ENCODE peak calls at places on chromosomes 3 and 15, in ten cellular contexts. B is gastrocnemius medialis, K is GM23248, U is fibroblast of lung, Z is hepatocyte, T is endothelial cell of umbilical vein, S is A549, D is RWPE2, C is vagina, O is cardiac muscle cell. V is an unnamed sample. For H3K4me1, the result is how much of the 10 kb centered on the place peaks cover.

GRCh38 chr3:71310595-71311319 is 272.8 kb downstream of the FOXP1 start:
- DNase-seq in D (no peak), U (peak), S (no peak), K (peak), Z (no peak), B (no peak), O (peak), C (no peak), T (no peak), V (peak)

GRCh38 chr15:67721996-67722395 is 103.3 kb upstream of the SKOR1 start:
- DNase-seq in T (no peak), U (no peak), B (no peak), K (no peak), Z (no peak), D (no peak), O (no peak), S (no peak), C (no peak), V (no peak)

GRCh38 chr15:96365781-96366525 is 35.5 kb downstream of the NR2F2 start:
- DNase-seq in U (no peak), B (no peak), T (no peak), K (no peak), D (no peak), Z (no peak), O (no peak), C (no peak), S (no peak), V (no peak)

GRCh38 chr15:31336943-31337295 is 10.3 kb downstream of the KLF13 start:
- DNase-seq in T (no peak), U (no peak), O (no peak), B (no peak), S (no peak), C (no peak), D (no peak), K (no peak), Z (no peak), V (no peak)

GRCh38 chr15:99416191-99417188 is 149.3 kb upstream of the MEF2A start:
- DNase-seq in K (no peak), T (no peak), U (no peak), B (no peak), D (peak), C (no peak), O (no peak), S (no peak), Z (no peak), V (no peak)

GRCh38 chr3:127092368-127092767 is 100.6 kb upstream of the PRR23E start:
- DNase-seq in C (no peak), D (no peak), T (no peak), B (no peak), U (no peak), K (no peak), S (no peak), Z (no peak), O (no peak), V (no peak)

GRCh38 chr3:67601385-67601784 is 53.0 kb downstream of the SUCLG2 start:
- DNase-seq in U (no peak), Z (no peak), B (no peak), T (no peak), K (no peak), O (no peak), C (no peak), S (no peak), D (no peak), V (no peak)

GRCh38 chr15:40999190-40999589 is 45.9 kb downstream of the CHAC1 start:
- DNase-seq in Z (no peak), B (no peak), K (peak), O (no peak), D (no peak), C (no peak), U (peak), T (no peak), S (peak), V (no peak)

GRCh38 chr3:69231929-69232437 is 109.6 kb upstream of the LMOD3 start:
- DNase-seq in S (no peak), Z (peak), O (peak), T (no peak), D (peak), K (no peak), U (peak), C (no peak), B (no peak), V (no peak)

GRCh38 chr3:139521811-139522210 is 17.7 kb downstream of the RBP1 start:
- DNase-seq in U (no peak), S (no peak), B (no peak), O (no peak), K (no peak), C (peak), Z (no peak), T (no peak), D (no peak), V (no peak)

GRCh38 chr15:85771781-85772445 is 22.8 kb downstream of the KLHL25 start:
- DNase-seq in S (no peak), O (peak), Z (no peak), U (peak), B (peak), C (peak), K (peak), T (peak), D (no peak), V (peak)

GRCh38 chr3:105343991-105344390 is 22.7 kb upstream of the ALCAM start:
- DNase-seq in T (no peak), B (no peak), S (no peak), U (no peak), Z (no peak), O (peak), K (no peak), D (no peak), C (no peak), V (no peak)

GRCh38 chr3:111715911-111716523 is 120.9 kb upstream of the ZBED2 start:
- DNase-seq in S (peak), D (no peak), T (peak), B (no peak), O (peak), K (peak), Z (peak), U (peak), C (no peak), V (peak)

GRCh38 chr15:25795712-25796111 is 67.4 kb downstream of the ATP10A start:
- DNase-seq in S (no peak), B (no peak), C (peak), O (no peak), T (no peak), Z (no peak), D (no peak), K (no peak), U (no peak), V (no peak)

GRCh38 chr3:129686941-129687340 is 80.5 kb upstream of the PLXND1 start:
- DNase-seq in O (no peak), B (no peak), S (no peak), Z (peak), C (no peak), D (no peak), T (peak), K (no peak), U (no peak), V (no peak)

GRCh38 chr3:184341925-184342324 is 4.5 kb downstream of the FAM131A start:
- DNase-seq in D (no peak), O (no peak), Z (no peak), T (no peak), U (no peak), B (no peak), C (no peak), S (no peak), K (no peak), V (peak)

GRCh38 chr3:40990062-40990456 is 209.2 kb upstream of the CTNNB1 start:
- DNase-seq in U (no peak), C (no peak), T (no peak), Z (no peak), D (no peak), B (no peak), S (no peak), K (no peak), O (no peak), V (no peak)

GRCh38 chr15:46703871-46704637 is 1013.3 kb upstream of the SEMA6D start:
- DNase-seq in Z (peak), S (no peak), T (no peak), D (no peak), U (no peak), O (no peak), K (no peak), C (no peak), B (no peak), V (no peak)

GRCh38 chr3:139830817-139831216 is 104.2 kb upstream of the CLSTN2 start:
- DNase-seq in C (no peak), S (no peak), T (no peak), U (peak), O (no peak), K (no peak), D (no peak), Z (no peak), B (peak), V (no peak)

GRCh38 chr3:36924748-36925521 is 19.9 kb downstream of the TRANK1 start:
- DNase-seq in D (no peak), O (no peak), B (no peak), Z (no peak), K (no peak), U (no peak), S (no peak), T (no peak), C (peak), V (no peak)

GRCh38 chr15:31499953-31500808 is 173.5 kb downstream of the KLF13 start:
- DNase-seq in C (peak), U (no peak), K (no peak), T (no peak), S (no peak), B (no peak), O (no peak), Z (no peak), D (no peak), V (no peak)

GRCh38 chr3:73709712-73710111 is 85.0 kb upstream of the PDZRN3 start:
- DNase-seq in T (no peak), C (no peak), S (no peak), K (no peak), B (no peak), Z (no peak), D (no peak), O (peak), U (no peak), V (no peak)

GRCh38 chr15:64809649-64810498 is 15.6 kb downstream of the PIF1 start:
- DNase-seq in U (peak), T (peak), Z (peak), O (peak), D (peak), C (no peak), K (peak), B (peak), S (peak), V (peak)

GRCh38 chr3:60365360-60365759 is 885.9 kb downstream of the FHIT start:
- DNase-seq in K (peak), C (no peak), T (peak), S (no peak), D (no peak), U (peak), B (no peak), Z (no peak), O (peak), V (no peak)

GRCh38 chr3:197749601-197750395 is at the start of gene FYTTD1:
- DNase-seq in K (peak), C (peak), U (peak), B (peak), T (peak), S (peak), O (peak), D (peak), Z (peak), V (peak)

GRCh38 chr3:42043116-42043796 is 47.9 kb upstream of the TRAK1 start:
- DNase-seq in Z (peak), K (peak), S (no peak), D (no peak), B (no peak), C (no peak), T (peak), U (peak), O (peak), V (no peak)

GRCh38 chr3:88002448-88002847 is 56.4 kb downstream of the CGGBP1 start:
- DNase-seq in K (no peak), U (no peak), O (no peak), Z (no peak), T (no peak), C (no peak), B (no peak), S (no peak), D (no peak), V (no peak)

GRCh38 chr15:78875107-78875914 is 2.6 kb downstream of the MORF4L1 start:
- DNase-seq in K (peak), C (no peak), T (no peak), Z (no peak), O (no peak), B (no peak), D (no peak), U (no peak), S (no peak), V (no peak)

GRCh38 chr3:183800221-183800863 is 25.0 kb downstream of the MAP6D1 start:
- DNase-seq in K (no peak), U (no peak), T (no peak), C (no peak), D (no peak), O (no peak), Z (no peak), S (no peak), B (no peak), V (no peak)

GRCh38 chr3:161800985-161801559 is 304.5 kb downstream of the OTOL1 start:
- DNase-seq in O (no peak), B (no peak), D (no peak), S (no peak), Z (no peak), U (no peak), T (no peak), K (no peak), C (no peak), V (no peak)

GRCh38 chr3:105399611-105400010 is 32.9 kb downstream of the ALCAM start:
- DNase-seq in Z (no peak), K (no peak), D (no peak), C (no peak), U (no peak), O (no peak), T (no peak), S (no peak), B (no peak), V (no peak)

GRCh38 chr3:23981136-23981535 is 36.0 kb downstream of the NR1D2 start:
- DNase-seq in S (no peak), O (no peak), U (no peak), T (no peak), D (no peak), Z (no peak), C (no peak), B (peak), K (no peak), V (no peak)

GRCh38 chr3:106018111-106018510 is 149.3 kb upstream of the CBLB start:
- DNase-seq in D (no peak), T (no peak), U (peak), C (no peak), K (no peak), Z (no peak), O (no peak), B (no peak), S (no peak), V (no peak)

GRCh38 chr3:174068035-174068434 is 670.5 kb downstream of the NLGN1 start:
- DNase-seq in C (no peak), T (no peak), S (no peak), O (no peak), U (no peak), K (no peak), D (no peak), Z (no peak), B (no peak), V (no peak)

DNA sequence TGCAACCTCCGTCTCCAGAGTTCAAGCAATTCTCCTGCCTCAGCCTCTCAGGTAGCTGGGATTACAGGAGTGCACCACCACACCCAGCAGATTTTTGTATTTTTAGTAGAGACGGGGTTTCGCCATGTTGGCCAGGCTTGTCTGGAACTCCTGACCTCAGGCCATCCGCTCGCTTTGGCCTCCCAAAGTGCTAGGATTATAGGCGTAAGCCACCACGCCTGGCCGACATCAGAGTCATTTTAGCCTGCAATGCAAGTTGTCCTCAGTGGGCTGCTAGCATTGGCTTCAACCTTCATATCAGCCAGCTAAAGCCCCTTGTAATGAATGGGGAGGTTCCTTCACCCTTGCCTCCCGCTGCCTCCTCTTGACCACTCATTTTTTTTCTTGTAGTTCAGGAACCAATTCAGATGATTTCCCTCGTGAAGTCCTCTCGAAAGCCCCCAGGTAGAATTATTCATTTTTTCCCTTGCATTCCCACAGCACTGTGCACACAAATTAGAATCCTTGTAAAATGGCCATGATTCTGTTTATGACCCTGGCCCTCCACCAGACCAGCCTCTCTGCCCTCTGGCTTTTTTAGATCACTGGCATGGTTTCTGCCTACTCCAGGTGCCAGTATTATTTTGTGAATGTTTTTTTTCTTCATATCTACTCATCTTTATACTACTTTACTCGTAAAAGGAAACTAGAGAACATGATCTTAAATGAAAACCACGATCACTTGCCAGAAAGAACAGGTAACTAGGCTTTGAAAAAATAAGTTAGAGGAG is 29.1 kb downstream of the FLNB start:
- DNase-seq in K (no peak), T (no peak), C (no peak), U (no peak), S (no peak), Z (no peak), B (no peak), D (no peak), O (no peak), V (no peak)
- H3K27ac ChIP-seq in K (no peak), T (no peak), C (no peak), U (no peak), S (no peak), Z (peak), B (no peak), D (peak), O (no peak), V (peak)

DNA sequence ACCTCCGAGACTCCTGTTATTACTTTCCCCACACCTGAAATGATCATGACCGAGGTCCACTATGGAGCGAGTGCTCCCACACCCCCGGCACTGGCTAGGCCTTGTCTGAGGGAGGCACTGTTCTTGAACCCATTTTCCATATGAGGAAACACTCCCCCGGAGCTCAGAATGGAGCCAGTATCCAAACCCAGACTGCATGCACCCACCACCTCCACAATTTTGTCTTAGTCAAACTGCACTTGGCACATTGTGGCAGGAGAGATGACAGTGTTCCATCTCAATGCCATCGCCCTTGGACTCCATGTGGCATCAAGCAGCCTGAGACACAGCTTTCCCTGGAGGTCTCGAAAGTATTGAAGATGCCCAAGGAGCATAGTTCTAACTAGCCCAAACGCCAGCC is 154.1 kb downstream of the NUP210 start:
- DNase-seq in K (no peak), O (no peak), D (no peak), S (no peak), T (no peak), B (no peak), C (no peak), U (no peak), Z (no peak), V (no peak)
- H3K4me1 ChIP-seq in K (under half), O (under half), D (under half), S (under half), T (under half), B (under half), C (under half), U (under half), Z (under half), V (under half)

DNA sequence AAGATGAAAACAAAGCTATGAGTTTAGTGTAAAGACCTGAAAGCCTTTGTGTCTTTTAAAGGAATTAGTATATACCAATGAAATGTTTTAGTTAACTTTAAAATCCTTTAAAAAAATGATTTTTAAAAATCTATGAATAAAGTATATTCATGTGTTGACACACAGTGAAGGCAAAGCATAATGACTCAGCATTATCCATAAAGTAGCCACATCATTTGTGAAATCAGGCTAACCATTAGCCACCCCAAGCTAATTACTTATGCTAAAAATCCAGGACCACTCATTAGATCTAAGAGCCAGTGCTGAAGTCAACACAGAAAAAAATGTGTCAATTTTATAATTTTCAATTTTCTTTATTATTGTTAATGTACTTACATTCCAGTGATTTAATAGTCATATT is 310.2 kb downstream of the TBC1D5 start:
- DNase-seq in D (no peak), S (no peak), C (no peak), B (no peak), Z (no peak), K (peak), O (peak), T (no peak), U (peak), V (no peak)
- H3K4me3 ChIP-seq in D (no peak), S (no peak), C (no peak), B (no peak), Z (no peak), K (no peak), O (no peak), T (no peak), U (no peak), V (no peak)

GRCh38 chr3:66038726-66039589 is at the start of gene MAGI1:
- DNase-seq in K (peak), B (peak), D (peak), U (peak), S (peak), C (peak), Z (peak), T (peak), O (peak), V (peak)

GRCh38 chr3:66038384-66038725 is 363 bp downstream of the MAGI1 start:
- DNase-seq in B (no peak), U (no peak), C (no peak), Z (peak), D (no peak), O (no peak), S (no peak), K (peak), T (no peak), V (no peak)

GRCh38 chr3:66039590-66039887 is 821 bp upstream of the MAGI1 start:
- DNase-seq in D (no peak), Z (peak), O (peak), B (peak), U (no peak), C (no peak), K (peak), S (peak), T (peak), V (no peak)

GRCh38 chr3:66041828-66042227 is 3.1 kb upstream of the MAGI1 start:
- DNase-seq in D (no peak), Z (no peak), O (no peak), S (no peak), T (no peak), B (no peak), U (peak), C (no peak), K (no peak), V (no peak)

DNA sequence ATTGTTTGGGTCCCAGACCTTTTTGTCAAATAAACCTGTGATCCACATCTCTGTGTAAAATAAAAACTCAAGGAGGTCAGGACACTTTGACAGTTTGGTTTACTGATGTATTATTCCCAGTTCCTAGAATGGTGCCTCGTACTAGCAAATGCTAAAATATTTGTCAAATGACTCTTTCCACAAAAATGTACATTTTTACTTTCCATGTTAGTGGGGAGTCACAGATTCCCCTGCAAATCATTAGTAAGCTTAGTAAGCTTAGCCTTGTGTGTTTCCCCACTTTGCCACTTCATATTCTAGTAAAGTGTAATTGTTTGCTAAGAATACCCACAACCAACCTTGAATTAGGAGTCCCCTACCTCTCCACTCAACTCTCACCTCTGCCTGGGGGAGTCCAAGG is 2.4 kb upstream of the MAGI1 start:
- DNase-seq in U (peak), K (peak), D (no peak), B (no peak), S (no peak), T (no peak), O (peak), C (no peak), Z (no peak), V (no peak)
- H3K27ac ChIP-seq in U (peak), K (peak), D (no peak), B (no peak), S (no peak), T (no peak), O (no peak), C (no peak), Z (no peak), V (no peak)

GRCh38 chr3:187968883-187969580 is 184.9 kb upstream of the LPP start:
- DNase-seq in C (no peak), K (peak), D (no peak), B (peak), O (peak), S (no peak), T (no peak), U (peak), Z (peak), V (peak)
- H3K4me1 ChIP-seq in C (under half), K (under half), D (under half), B (under half), O (under half), S (under half), T (under half), U (under half), Z (under half), V (under half)

GRCh38 chr3:78633626-78634025 is 1134.2 kb downstream of the ROBO1 start:
- DNase-seq in B (no peak), K (peak), Z (no peak), D (no peak), U (peak), T (no peak), C (no peak), O (no peak), S (no peak), V (no peak)
- H3K4me3 ChIP-seq in B (no peak), K (no peak), Z (no peak), D (no peak), U (no peak), T (no peak), C (no peak), O (no peak), S (no peak), V (no peak)

GRCh38 chr15:80072285-80072684 is 12.8 kb downstream of the ZFAND6 start:
- DNase-seq in U (peak), O (peak), K (peak), B (no peak), C (no peak), Z (peak), T (peak), D (no peak), S (peak), V (no peak)
- H3K27ac ChIP-seq in U (no peak), O (no peak), K (peak), B (peak), C (no peak), Z (no peak), T (peak), D (peak), S (no peak), V (no peak)

V was measured in breast epithelium.